ENCODE peak calls at places on chromosome 16, in seven cellular contexts. P is NCI-H774, W is COR-L47, L is tibial artery, B is GM04504, U is NCI-H1694, S is cerebellar cortex. E is an unnamed sample.

GRCh38 chr16:15857779-15858560 is 1.1 kb upstream of the MYH11 start:
- DNase-seq in P (no peak), W (no peak), L (peak), B (no peak), U (no peak), S (no peak), E (no peak)

GRCh38 chr16:72877374-72878028 is 170.4 kb downstream of the ZFHX3 start:
- DNase-seq in P (no peak), W (no peak), L (no peak), B (peak), U (no peak), S (no peak), E (no peak)

GRCh38 chr16:51242281-51242994 is 91.4 kb upstream of the SALL1 start:
- DNase-seq in P (no peak), W (no peak), L (no peak), B (no peak), U (peak), S (no peak), E (no peak)

GRCh38 chr16:62657116-62657515 is 620.9 kb upstream of the CDH8 start:
- DNase-seq in P (no peak), W (no peak), L (no peak), B (no peak), U (no peak), S (no peak), E (no peak)

GRCh38 chr16:81626181-81626674 is 152.9 kb upstream of the PLCG2 start:
- DNase-seq in P (no peak), W (no peak), L (no peak), B (no peak), U (no peak), S (no peak), E (no peak)

GRCh38 chr16:86984975-86985655 is 332.1 kb downstream of the C16orf95 start:
- DNase-seq in P (no peak), W (no peak), L (no peak), B (no peak), U (no peak), S (no peak), E (no peak)

GRCh38 chr16:24728891-24729242 is 584 bp upstream of the TNRC6A start:
- DNase-seq in P (no peak), W (no peak), L (no peak), B (no peak), U (no peak), S (peak), E (no peak)

GRCh38 chr16:1933097-1933661 is 9.8 kb downstream of the MSRB1 start:
- DNase-seq in P (no peak), W (no peak), L (no peak), B (no peak), U (no peak), S (no peak), E (no peak)

GRCh38 chr16:67226295-67226803 is 581 bp upstream of the TMEM208 start:
- DNase-seq in P (no peak), W (no peak), L (no peak), B (no peak), U (no peak), S (no peak), E (no peak)

GRCh38 chr16:4272114-4272954 is 489 bp downstream of the TFAP4 start:
- DNase-seq in P (no peak), W (no peak), L (peak), B (no peak), U (no peak), S (peak), E (no peak)

GRCh38 chr16:13012591-13012990 is 111.2 kb downstream of the SHISA9 start:
- DNase-seq in P (no peak), W (no peak), L (no peak), B (no peak), U (no peak), S (no peak), E (no peak)

GRCh38 chr16:81838794-81839193 is 59.7 kb downstream of the PLCG2 start:
- DNase-seq in P (no peak), W (no peak), L (no peak), B (no peak), U (no peak), S (no peak), E (no peak)

GRCh38 chr16:65476556-65476955 is 354.7 kb upstream of the CDH11 start:
- DNase-seq in P (no peak), W (no peak), L (no peak), B (no peak), U (no peak), S (no peak), E (no peak)

GRCh38 chr16:3461120-3461519 is 17.6 kb downstream of the NAA60 start:
- DNase-seq in P (no peak), W (no peak), L (no peak), B (no peak), U (no peak), S (no peak), E (no peak)

GRCh38 chr16:6081320-6081976 is 983.9 kb upstream of the EEF2KMT start:
- DNase-seq in P (no peak), W (no peak), L (no peak), B (no peak), U (peak), S (peak), E (no peak)

GRCh38 chr16:84970447-84971127 is 40.7 kb downstream of the ZDHHC7 start:
- DNase-seq in P (peak), W (peak), L (peak), B (peak), U (peak), S (peak), E (peak)

E was measured in lower leg skin.